ENCODE peak calls at places on chromosomes 7 and 10, in nine cellular contexts. J, C, I, X, K, V, M, T and D are unnamed samples.

GRCh38 chr7:139078911-139079310 is 30.6 kb downstream of the ZC3HAV1 start:
- DNase-seq in J (peak), C (no peak), I (no peak), X (no peak), K (no peak), V (no peak), M (no peak), T (no peak), D (no peak)

GRCh38 chr10:113268186-113268585 is 284.7 kb upstream of the HABP2 start:
- DNase-seq in J (no peak), C (no peak), I (no peak), X (no peak), K (no peak), V (no peak), M (no peak), T (no peak), D (no peak)

GRCh38 chr10:91941426-91941825 is 17.9 kb downstream of the BTAF1 start:
- DNase-seq in J (no peak), C (no peak), I (no peak), X (no peak), K (no peak), V (no peak), M (no peak), T (no peak), D (no peak)

GRCh38 chr10:72087969-72088878 is at the start of gene SPOCK2:
- DNase-seq in J (no peak), C (peak), I (no peak), X (no peak), K (peak), V (no peak), M (peak), T (peak), D (no peak)

GRCh38 chr7:41774966-41775365 is 72.1 kb upstream of the INHBA start:
- DNase-seq in J (no peak), C (no peak), I (no peak), X (no peak), K (no peak), V (no peak), M (no peak), T (no peak), D (no peak)

GRCh38 chr10:103552856-103553742 is 59.6 kb downstream of the NEURL1 start:
- DNase-seq in J (no peak), C (no peak), I (no peak), X (no peak), K (no peak), V (no peak), M (no peak), T (no peak), D (no peak)

GRCh38 chr7:67137464-67137863 is 140.8 kb downstream of the TYW1 start:
- DNase-seq in J (no peak), C (no peak), I (peak), X (no peak), K (no peak), V (no peak), M (no peak), T (no peak), D (no peak)

GRCh38 chr10:15744217-15744865 is 24.6 kb upstream of the ITGA8 start:
- DNase-seq in J (peak), C (peak), I (peak), X (peak), K (no peak), V (no peak), M (peak), T (no peak), D (peak)

GRCh38 chr10:83648184-83648583 is 491.1 kb upstream of the GHITM start:
- DNase-seq in J (no peak), C (no peak), I (no peak), X (no peak), K (no peak), V (no peak), M (no peak), T (no peak), D (no peak)

GRCh38 chr7:17674166-17674955 is 265.9 kb downstream of the SNX13 start:
- DNase-seq in J (no peak), C (no peak), I (no peak), X (no peak), K (no peak), V (no peak), M (no peak), T (no peak), D (no peak)

GRCh38 chr10:77120012-77120411 is 517.6 kb downstream of the KCNMA1 start:
- DNase-seq in J (no peak), C (no peak), I (no peak), X (no peak), K (no peak), V (no peak), M (no peak), T (no peak), D (no peak)

GRCh38 chr7:65951837-65952578 is 30.0 kb downstream of the GUSB start:
- DNase-seq in J (no peak), C (no peak), I (peak), X (no peak), K (no peak), V (no peak), M (no peak), T (peak), D (no peak)

GRCh38 chr10:1521741-1522140 is 215.6 kb downstream of the ADARB2 start:
- DNase-seq in J (no peak), C (no peak), I (no peak), X (no peak), K (no peak), V (no peak), M (no peak), T (peak), D (no peak)

GRCh38 chr10:77401681-77402080 is 235.9 kb downstream of the KCNMA1 start:
- DNase-seq in J (no peak), C (no peak), I (no peak), X (no peak), K (no peak), V (no peak), M (no peak), T (no peak), D (no peak)

GRCh38 chr7:2631924-2632716 is at the start of gene TTYH3:
- DNase-seq in J (no peak), C (peak), I (no peak), X (no peak), K (no peak), V (no peak), M (no peak), T (no peak), D (no peak)

GRCh38 chr7:135558337-135558767 is 635 bp downstream of the NUP205 start:
- DNase-seq in J (peak), C (peak), I (peak), X (peak), K (peak), V (peak), M (peak), T (peak), D (no peak)
- TF ChIP-seq CTCF in J (peak), C (peak), I (peak), X (no peak), K (peak), V (peak), M (peak), T (no peak), D (peak)

GRCh38 chr10:69787681-69788080 is 14.0 kb upstream of the COL13A1 start:
- DNase-seq in J (no peak), C (no peak), I (no peak), X (no peak), K (no peak), V (no peak), M (no peak), T (no peak), D (no peak)

GRCh38 chr10:69789164-69789576 is 12.5 kb upstream of the COL13A1 start:
- DNase-seq in J (no peak), C (no peak), I (peak), X (peak), K (no peak), V (no peak), M (no peak), T (no peak), D (no peak)

GRCh38 chr10:69783515-69783914 is 18.2 kb upstream of the COL13A1 start:
- DNase-seq in J (no peak), C (no peak), I (no peak), X (no peak), K (no peak), V (no peak), M (no peak), T (no peak), D (no peak)

GRCh38 chr10:69791812-69792211 is 9.9 kb upstream of the COL13A1 start:
- DNase-seq in J (no peak), C (no peak), I (no peak), X (no peak), K (no peak), V (no peak), M (no peak), T (no peak), D (no peak)

DNA sequence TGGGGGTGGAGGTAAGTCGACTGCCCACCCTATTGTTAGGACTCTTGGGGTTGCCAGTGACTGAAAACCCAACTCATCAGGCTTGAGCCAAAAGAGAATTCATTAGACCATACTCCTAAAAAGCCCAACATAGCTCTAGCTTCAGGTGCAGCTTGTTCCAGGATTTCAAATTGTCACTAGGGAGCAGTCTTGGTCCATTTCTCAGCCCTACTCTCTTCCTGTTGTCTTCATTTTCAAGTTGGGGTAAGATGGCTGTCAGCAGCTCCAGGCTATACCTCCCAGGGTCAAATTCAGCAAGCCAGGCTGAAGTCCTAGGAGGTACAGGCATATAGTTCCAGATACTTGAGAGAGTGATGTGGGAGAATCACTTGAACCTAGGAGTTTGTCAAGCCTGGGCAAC is 14.9 kb upstream of the COL13A1 start:
- DNase-seq in J (peak), C (no peak), I (peak), X (peak), K (no peak), V (no peak), M (no peak), T (no peak), D (no peak)
- TF ChIP-seq CTCF in J (no peak), C (no peak), I (peak), X (no peak), K (no peak), V (peak), M (no peak), T (no peak), D (no peak)

DNA sequence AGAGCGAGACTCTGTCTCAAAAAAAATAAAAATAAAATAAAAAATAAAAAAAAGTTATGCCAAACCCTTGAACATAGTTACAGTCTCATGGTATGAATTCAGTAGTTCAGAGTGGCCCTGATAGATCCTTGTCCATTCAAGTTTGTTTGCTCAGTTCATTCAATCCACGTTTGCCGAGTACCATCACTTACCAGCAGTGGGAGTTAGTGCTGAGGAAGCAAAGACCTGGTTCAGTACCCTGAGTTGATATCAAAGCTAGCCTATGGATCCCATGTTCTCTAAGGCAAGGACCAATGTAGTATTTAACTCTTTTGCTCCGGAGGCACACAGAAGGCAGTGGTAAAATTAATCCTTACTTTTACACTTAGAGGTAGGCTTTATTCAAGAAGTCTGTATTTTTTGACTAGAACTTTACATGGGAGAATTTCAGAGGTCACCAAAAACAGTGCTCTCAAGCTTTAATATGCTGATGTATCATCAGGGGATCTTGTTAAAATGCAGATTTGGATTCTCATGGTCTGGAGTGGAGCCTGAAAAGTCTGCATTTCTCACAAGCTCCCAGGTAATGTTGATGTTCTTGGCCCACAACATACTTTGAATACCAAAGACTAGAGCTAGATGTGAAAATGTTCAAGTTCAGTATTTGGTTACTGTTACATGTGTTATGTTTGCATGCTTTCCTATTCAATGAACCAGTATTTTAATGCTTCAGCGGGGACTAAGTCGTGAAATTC is 38.1 kb upstream of the HBP1 start:
- DNase-seq in J (no peak), C (no peak), I (no peak), X (no peak), K (no peak), V (no peak), M (no peak), T (no peak), D (no peak)
- TF ChIP-seq CTCF in J (no peak), C (no peak), I (peak), X (no peak), K (no peak), V (peak), M (no peak), T (no peak), D (no peak)

DNA sequence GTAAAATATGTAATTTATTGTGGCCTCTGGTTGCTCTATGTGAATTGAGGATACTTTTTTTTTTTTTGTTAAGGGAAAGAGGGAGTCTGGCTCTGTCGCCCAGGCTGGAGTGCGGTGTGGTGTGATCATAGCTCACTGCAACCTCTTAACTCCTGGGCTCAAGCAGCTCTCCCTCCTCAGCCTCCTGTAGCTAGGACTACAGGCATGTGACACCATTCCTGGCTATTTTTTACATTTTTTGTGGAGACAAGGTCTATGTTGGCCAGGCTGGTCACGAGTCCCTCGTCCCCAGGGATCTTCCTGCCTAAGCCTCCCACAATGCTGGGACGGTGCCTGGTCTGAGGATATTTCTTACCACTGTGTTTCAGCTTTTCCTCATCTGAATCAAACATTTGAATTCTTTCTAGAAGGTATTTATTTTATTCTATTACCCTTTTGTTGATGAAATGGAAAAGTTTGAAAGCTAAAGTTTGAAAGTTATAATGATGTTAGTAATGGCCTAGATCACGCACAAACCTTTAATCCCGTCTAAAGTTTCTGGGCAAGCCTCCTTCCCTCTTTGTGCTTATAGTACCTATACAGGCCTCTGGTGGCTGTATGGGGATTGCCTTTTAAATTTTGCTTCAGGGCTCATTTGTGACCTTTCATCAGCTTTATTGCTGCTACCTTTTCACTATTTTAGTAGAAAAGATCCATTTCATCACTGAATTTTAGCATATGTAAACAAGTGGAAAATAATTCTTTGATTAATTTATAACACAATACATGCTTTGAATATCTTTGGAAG is 2.0 kb downstream of the IFRD1 start:
- DNase-seq in J (peak), C (peak), I (peak), X (peak), K (no peak), V (no peak), M (peak), T (peak), D (no peak)
- TF ChIP-seq CTCF in J (no peak), C (no peak), I (peak), X (no peak), K (no peak), V (peak), M (peak), T (no peak), D (peak)

GRCh38 chr7:122901250-122901649 is 15.0 kb upstream of the CADPS2 start:
- DNase-seq in J (no peak), C (no peak), I (peak), X (no peak), K (no peak), V (no peak), M (no peak), T (no peak), D (no peak)

GRCh38 chr7:122893486-122893885 is 7.2 kb upstream of the CADPS2 start:
- DNase-seq in J (no peak), C (no peak), I (no peak), X (no peak), K (no peak), V (no peak), M (no peak), T (no peak), D (no peak)

DNA sequence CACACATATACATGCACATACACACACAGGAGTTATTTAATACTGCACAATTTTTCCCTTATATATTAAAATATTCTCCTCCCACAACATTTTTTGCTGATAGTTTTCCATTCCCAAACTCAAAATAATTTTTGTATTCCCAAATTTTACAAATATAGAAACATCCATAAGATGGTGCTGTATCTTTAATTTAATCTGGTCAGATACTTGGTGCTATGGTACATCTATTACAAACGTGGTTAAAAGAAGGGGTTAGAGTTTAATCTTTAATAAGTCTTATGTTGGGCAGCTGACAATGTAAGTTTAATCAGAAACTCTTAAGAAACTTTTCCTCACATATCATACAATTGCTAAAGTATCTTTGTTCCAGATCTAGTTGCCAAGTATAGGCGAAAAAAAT is 10.2 kb upstream of the CADPS2 start:
- DNase-seq in J (no peak), C (no peak), I (peak), X (no peak), K (no peak), V (no peak), M (no peak), T (no peak), D (no peak)
- TF ChIP-seq CTCF in J (no peak), C (no peak), I (peak), X (no peak), K (no peak), V (no peak), M (no peak), T (no peak), D (no peak)

GRCh38 chr10:132322621-132323048 is 9.4 kb upstream of the LRRC27 start:
- DNase-seq in J (peak), C (peak), I (peak), X (no peak), K (no peak), V (no peak), M (no peak), T (no peak), D (no peak)
- TF ChIP-seq CTCF in J (no peak), C (no peak), I (peak), X (no peak), K (no peak), V (peak), M (no peak), T (no peak), D (no peak)